ENCODE peak calls at places on chromosome 19, in eight cellular contexts. One of them, this sample, is unnamed.

GRCh38 chr19:44677019-44677809 is 5.9 kb downstream of the CEACAM19 start:
- DNase-seq in stimulated activated naive CD8-positive, alpha-beta T cell treated with anti-CD3 and anti-CD28 coated beads, Interleukin-15, amount 100 ng/mL, for 72 hours: no peak
- DNase-seq in NCI-H1417: no peak
- DNase-seq in CD4-positive, alpha-beta T cell: no peak
- DNase-seq in fibroblast of gingiva: peak; percentile 44
- DNase-seq in aorta: no peak
- DNase-seq in effector CD8-positive, alpha-beta T cell: no peak
- DNase-seq in left ventricle myocardium inferior: no peak
- DNase-seq in this sample: peak; percentile 70

GRCh38 chr19:19224852-19225494 is 13.2 kb downstream of the NCAN start:
- DNase-seq in stimulated activated naive CD8-positive, alpha-beta T cell treated with anti-CD3 and anti-CD28 coated beads, Interleukin-15, amount 100 ng/mL, for 72 hours: peak; percentile 81
- DNase-seq in NCI-H1417: no peak
- DNase-seq in CD4-positive, alpha-beta T cell: peak; percentile 80
- DNase-seq in fibroblast of gingiva: peak; percentile 41
- DNase-seq in aorta: peak; percentile 87
- DNase-seq in effector CD8-positive, alpha-beta T cell: peak; percentile 58
- DNase-seq in left ventricle myocardium inferior: peak; percentile 54
- DNase-seq in this sample: peak; percentile 85

GRCh38 chr19:2015611-2015950 is at the start of gene BTBD2:
- DNase-seq in stimulated activated naive CD8-positive, alpha-beta T cell treated with anti-CD3 and anti-CD28 coated beads, Interleukin-15, amount 100 ng/mL, for 72 hours: peak; percentile 40
- DNase-seq in NCI-H1417: peak; percentile 79
- DNase-seq in CD4-positive, alpha-beta T cell: peak; percentile 61
- DNase-seq in fibroblast of gingiva: peak; percentile 91
- DNase-seq in aorta: no peak
- DNase-seq in effector CD8-positive, alpha-beta T cell: peak; percentile 27
- DNase-seq in left ventricle myocardium inferior: no peak
- DNase-seq in this sample: peak; percentile 71

GRCh38 chr19:35587326-35587725 is 1.4 kb downstream of the PMIS2 start:
- DNase-seq in stimulated activated naive CD8-positive, alpha-beta T cell treated with anti-CD3 and anti-CD28 coated beads, Interleukin-15, amount 100 ng/mL, for 72 hours: no peak
- DNase-seq in NCI-H1417: no peak
- DNase-seq in CD4-positive, alpha-beta T cell: no peak
- DNase-seq in fibroblast of gingiva: no peak
- DNase-seq in aorta: no peak
- DNase-seq in effector CD8-positive, alpha-beta T cell: no peak
- DNase-seq in left ventricle myocardium inferior: no peak
- DNase-seq in this sample: no peak

GRCh38 chr19:10424011-10424637 is 3.8 kb downstream of the PDE4A start:
- DNase-seq in stimulated activated naive CD8-positive, alpha-beta T cell treated with anti-CD3 and anti-CD28 coated beads, Interleukin-15, amount 100 ng/mL, for 72 hours: peak; percentile 77
- DNase-seq in NCI-H1417: peak; percentile 78
- DNase-seq in CD4-positive, alpha-beta T cell: peak; percentile 73
- DNase-seq in fibroblast of gingiva: peak; percentile 56
- DNase-seq in aorta: peak; percentile 94
- DNase-seq in effector CD8-positive, alpha-beta T cell: peak; percentile 54
- DNase-seq in left ventricle myocardium inferior: peak; percentile 77
- DNase-seq in this sample: peak; percentile 85

GRCh38 chr19:9877775-9878510 is 42.8 kb downstream of the PIN1 start:
- DNase-seq in stimulated activated naive CD8-positive, alpha-beta T cell treated with anti-CD3 and anti-CD28 coated beads, Interleukin-15, amount 100 ng/mL, for 72 hours: no peak
- DNase-seq in NCI-H1417: no peak
- DNase-seq in CD4-positive, alpha-beta T cell: no peak
- DNase-seq in fibroblast of gingiva: no peak
- DNase-seq in aorta: no peak
- DNase-seq in effector CD8-positive, alpha-beta T cell: no peak
- DNase-seq in left ventricle myocardium inferior: no peak
- DNase-seq in this sample: no peak

GRCh38 chr19:10420444-10421239 is at the start of gene PDE4A:
- DNase-seq in stimulated activated naive CD8-positive, alpha-beta T cell treated with anti-CD3 and anti-CD28 coated beads, Interleukin-15, amount 100 ng/mL, for 72 hours: peak; percentile 80
- DNase-seq in NCI-H1417: peak; percentile 44
- DNase-seq in CD4-positive, alpha-beta T cell: no peak
- DNase-seq in fibroblast of gingiva: no peak
- DNase-seq in aorta: no peak
- DNase-seq in effector CD8-positive, alpha-beta T cell: no peak
- DNase-seq in left ventricle myocardium inferior: no peak
- DNase-seq in this sample: no peak

GRCh38 chr19:30252214-30252613 is 120.0 kb upstream of the ZNF536 start:
- DNase-seq in stimulated activated naive CD8-positive, alpha-beta T cell treated with anti-CD3 and anti-CD28 coated beads, Interleukin-15, amount 100 ng/mL, for 72 hours: no peak
- DNase-seq in NCI-H1417: no peak
- DNase-seq in CD4-positive, alpha-beta T cell: no peak
- DNase-seq in fibroblast of gingiva: no peak
- DNase-seq in aorta: no peak
- DNase-seq in effector CD8-positive, alpha-beta T cell: no peak
- DNase-seq in left ventricle myocardium inferior: no peak
- DNase-seq in this sample: no peak

GRCh38 chr19:42281175-42282035 is 12.4 kb downstream of the CIC start:
- DNase-seq in stimulated activated naive CD8-positive, alpha-beta T cell treated with anti-CD3 and anti-CD28 coated beads, Interleukin-15, amount 100 ng/mL, for 72 hours: peak; percentile 50
- DNase-seq in NCI-H1417: peak; percentile 93
- DNase-seq in CD4-positive, alpha-beta T cell: no peak
- DNase-seq in fibroblast of gingiva: peak; percentile 30
- DNase-seq in aorta: peak; percentile 90
- DNase-seq in effector CD8-positive, alpha-beta T cell: no peak
- DNase-seq in left ventricle myocardium inferior: peak; percentile 69
- DNase-seq in this sample: peak; percentile 76

GRCh38 chr19:812819-813358 is 8.9 kb downstream of the PLPPR3 start:
- DNase-seq in stimulated activated naive CD8-positive, alpha-beta T cell treated with anti-CD3 and anti-CD28 coated beads, Interleukin-15, amount 100 ng/mL, for 72 hours: no peak
- DNase-seq in NCI-H1417: no peak
- DNase-seq in CD4-positive, alpha-beta T cell: no peak
- DNase-seq in fibroblast of gingiva: no peak
- DNase-seq in aorta: no peak
- DNase-seq in effector CD8-positive, alpha-beta T cell: no peak
- DNase-seq in left ventricle myocardium inferior: no peak
- DNase-seq in this sample: no peak

This sample was measured in adrenal gland.